ENCODE peak calls at places on chromosome 10, in five cellular contexts. R, X, Z, O and L are unnamed samples.

GRCh38 chr10:17836917-17837316 is 27.8 kb downstream of the MRC1 start:
- DNase-seq in X (no peak), R (peak), O (peak), Z (peak), L (peak)

GRCh38 chr10:119466655-119467054 is 75.9 kb downstream of the RGS10 start:
- DNase-seq in Z (peak), O (no peak), R (no peak), X (no peak), L (peak)

GRCh38 chr10:122658356-122659049 is 41.1 kb downstream of the C10orf120 start:
- DNase-seq in X (no peak), Z (no peak), O (no peak), R (no peak), L (no peak)

GRCh38 chr10:131830446-131831130 is 70.2 kb upstream of the PPP2R2D start:
- DNase-seq in O (no peak), Z (no peak), X (no peak), R (no peak), L (no peak)

GRCh38 chr10:71769279-71769823 is 4.0 kb downstream of the VSIR start:
- DNase-seq in X (no peak), Z (no peak), O (no peak), R (no peak), L (no peak)

GRCh38 chr10:69232252-69232651 is 12.1 kb downstream of the HKDC1 start:
- DNase-seq in Z (peak), O (no peak), R (peak), X (no peak), L (peak)

GRCh38 chr10:121990015-121990677 is 1.2 kb downstream of the TACC2 start:
- DNase-seq in O (no peak), Z (no peak), X (no peak), R (no peak), L (peak)

GRCh38 chr10:130905921-130906320 is 405.6 kb downstream of the TCERG1L start:
- DNase-seq in Z (no peak), O (no peak), R (no peak), X (no peak), L (no peak)

GRCh38 chr10:132939957-132940790 is 2.2 kb downstream of the CFAP46 start:
- DNase-seq in X (no peak), R (no peak), O (no peak), Z (peak), L (peak)

GRCh38 chr10:12701696-12702095 is 299.8 kb downstream of the CCDC3 start:
- DNase-seq in X (no peak), R (no peak), O (no peak), Z (no peak), L (no peak)

GRCh38 chr10:69043931-69044531 is 43.9 kb upstream of the SRGN start:
- DNase-seq in Z (no peak), X (no peak), R (no peak), O (no peak), L (no peak)

GRCh38 chr10:116101616-116102015 is 171.4 kb downstream of the GFRA1 start:
- DNase-seq in R (no peak), O (no peak), Z (no peak), X (no peak), L (no peak)

GRCh38 chr10:24957624-24958435 is 5.4 kb upstream of the PRTFDC1 start:
- DNase-seq in X (no peak), O (no peak), R (peak), Z (peak), L (peak)

GRCh38 chr10:130357226-130357625 is 221.0 kb downstream of the GLRX3 start:
- DNase-seq in O (peak), R (no peak), X (no peak), Z (no peak), L (no peak)

GRCh38 chr10:30897547-30897946 is 134.1 kb downstream of the ZNF438 start:
- DNase-seq in X (no peak), Z (no peak), R (no peak), O (no peak), L (no peak)

GRCh38 chr10:70673929-70674559 is 1.7 kb downstream of the ADAMTS14 start:
- DNase-seq in O (no peak), R (no peak), Z (no peak), X (no peak), L (no peak)

GRCh38 chr10:131825150-131825907 is 75.5 kb upstream of the PPP2R2D start:
- DNase-seq in Z (no peak), R (no peak), X (peak), O (peak), L (no peak)

GRCh38 chr10:11411926-11412545 is 199.4 kb downstream of the USP6NL start:
- DNase-seq in R (peak), Z (no peak), X (no peak), O (no peak), L (no peak)

GRCh38 chr10:58844680-58845079 is 331.8 kb upstream of the PHYHIPL start:
- DNase-seq in X (no peak), R (no peak), O (no peak), Z (no peak), L (no peak)

GRCh38 chr10:96972264-96972663 is 140.2 kb downstream of the LCOR start:
- DNase-seq in R (peak), O (no peak), Z (no peak), X (no peak), L (no peak)

GRCh38 chr10:70602665-70603438 is at the start of gene PRF1:
- DNase-seq in O (no peak), Z (no peak), R (no peak), X (no peak), L (no peak)